ENCODE peak calls at places on chromosomes 12 and 14, in eight cellular contexts. W is stimulated activated effector memory CD8-positive, alpha-beta T cell treated with anti-CD3 and anti-CD28 coated beads, Interleukin-12 subunit alpha, Interleukin-12 subunit beta, amount 100 ng/mL, for 72 hours; Z is heart right ventricle; N is stimulated activated CD8-positive, alpha-beta memory T cell treated with anti-CD3 and anti-CD28 coated beads, Interleukin-4, amount 100 ng/mL, for 24 hours; B is CD8-positive, alpha-beta memory T cell; V is NCI-H1417 treated with DMSO at 0.1 percent for 48 hours; X is occipital lobe; I is RPMI7951. T is an unnamed sample.

GRCh38 chr14:21264025-21264801 is 5.0 kb downstream of the HNRNPC start:
- DNase-seq in W (no peak), Z (no peak), N (no peak), B (no peak), V (no peak), X (no peak), I (peak; percentile 87), T (no peak)

GRCh38 chr14:35952584-35952983 is 126.4 kb downstream of the BRMS1L start:
- DNase-seq in W (no peak), Z (no peak), N (no peak), B (no peak), V (no peak), X (no peak), I (no peak), T (no peak)

GRCh38 chr12:93127582-93128331 is 198.7 kb upstream of the EEA1 start:
- DNase-seq in W (no peak), Z (peak; percentile 72), N (no peak), B (no peak), V (no peak), X (no peak), I (peak; percentile 48), T (no peak)

GRCh38 chr12:78448692-78449091 is 415.9 kb upstream of the SYT1 start:
- DNase-seq in W (no peak), Z (no peak), N (no peak), B (no peak), V (no peak), X (no peak), I (no peak), T (no peak)

GRCh38 chr12:31728289-31728916 is 418 bp downstream of the AMN1 start:
- DNase-seq in W (no peak), Z (no peak), N (no peak), B (no peak), V (no peak), X (no peak), I (no peak), T (no peak)

GRCh38 chr12:24896171-24896570 is 52.7 kb downstream of the BCAT1 start:
- DNase-seq in W (no peak), Z (no peak), N (no peak), B (no peak), V (no peak), X (no peak), I (no peak), T (no peak)

GRCh38 chr12:129196927-129197326 is 343.6 kb downstream of the GLT1D1 start:
- DNase-seq in W (no peak), Z (no peak), N (no peak), B (no peak), V (no peak), X (no peak), I (no peak), T (no peak)

GRCh38 chr12:93128332-93128707 is 199.2 kb upstream of the EEA1 start:
- DNase-seq in W (no peak), Z (peak; percentile 21), N (no peak), B (no peak), V (no peak), X (no peak), I (no peak), T (no peak)

GRCh38 chr12:118650586-118650960 is 274.2 kb downstream of the SUDS3 start:
- DNase-seq in W (no peak), Z (no peak), N (no peak), B (no peak), V (no peak), X (no peak), I (no peak), T (no peak)

GRCh38 chr12:15522574-15523187 is 200.4 kb downstream of the PTPRO start:
- DNase-seq in W (no peak), Z (no peak), N (no peak), B (no peak), V (peak; percentile 79), X (no peak), I (peak; percentile 39), T (no peak)

GRCh38 chr12:110906985-110907384 is 13.4 kb downstream of the MYL2 start:
- DNase-seq in W (no peak), Z (no peak), N (no peak), B (no peak), V (no peak), X (no peak), I (no peak), T (no peak)

GRCh38 chr12:46237381-46238045 is 31.3 kb downstream of the SLC38A1 start:
- DNase-seq in W (no peak), Z (no peak), N (no peak), B (no peak), V (no peak), X (no peak), I (no peak), T (no peak)

GRCh38 chr12:55068416-55069010 is 48.7 kb downstream of the NEUROD4 start:
- DNase-seq in W (no peak), Z (no peak), N (no peak), B (peak; percentile 45), V (peak; percentile 29), X (no peak), I (peak; percentile 45), T (no peak)

GRCh38 chr12:46224401-46224800 is 44.4 kb downstream of the SLC38A1 start:
- DNase-seq in W (no peak), Z (no peak), N (no peak), B (no peak), V (no peak), X (no peak), I (peak; percentile 51), T (no peak)

GRCh38 chr14:79698218-79698617 is 513.1 kb downstream of the DIO2 start:
- DNase-seq in W (no peak), Z (no peak), N (no peak), B (no peak), V (no peak), X (no peak), I (no peak), T (no peak)

GRCh38 chr14:64683264-64683663 is 21.0 kb upstream of the PLEKHG3 start:
- DNase-seq in W (no peak), Z (no peak), N (no peak), B (no peak), V (no peak), X (peak; percentile 68), I (peak; percentile 23), T (no peak)